ENCODE peak calls at places on chromosome X, in seven cellular contexts. One of them, this sample, is unnamed. For H3K9me3, the result is how much of the 10 kb centered on the place peaks cover.

GRCh38 chrX:109714340-109714958 is 18.6 kb downstream of the ACSL4 start:
- DNase-seq in WERI-Rb-1: no peak
- DNase-seq in left lung: no peak
- DNase-seq in ovary: no peak
- DNase-seq in psoas muscle: no peak
- DNase-seq in HCT116: peak
- DNase-seq in mammary epithelial cell: peak
- DNase-seq in this sample: no peak

GRCh38 chrX:55981603-55982002 is 250.6 kb upstream of the KLF8 start:
- DNase-seq in HCT116: no peak
- DNase-seq in ovary: no peak
- DNase-seq in WERI-Rb-1: no peak
- DNase-seq in psoas muscle: no peak
- DNase-seq in left lung: no peak
- DNase-seq in mammary epithelial cell: no peak
- DNase-seq in this sample: no peak

GRCh38 chrX:112889400-112889799 is 48.8 kb upstream of the AMOT start:
- DNase-seq in left lung: no peak
- DNase-seq in ovary: no peak
- DNase-seq in mammary epithelial cell: no peak
- DNase-seq in psoas muscle: no peak
- DNase-seq in HCT116: no peak
- DNase-seq in WERI-Rb-1: no peak
- DNase-seq in this sample: no peak

GRCh38 chrX:53511302-53511701 is 77.1 kb upstream of the HSD17B10 start:
- DNase-seq in left lung: no peak
- DNase-seq in mammary epithelial cell: no peak
- DNase-seq in ovary: no peak
- DNase-seq in HCT116: no peak
- DNase-seq in psoas muscle: no peak
- DNase-seq in WERI-Rb-1: no peak
- DNase-seq in this sample: no peak

GRCh38 chrX:132532955-132533354 is 44.1 kb upstream of the MBNL3 start:
- DNase-seq in mammary epithelial cell: peak
- DNase-seq in WERI-Rb-1: no peak
- DNase-seq in left lung: no peak
- DNase-seq in HCT116: no peak
- DNase-seq in ovary: no peak
- DNase-seq in psoas muscle: no peak
- DNase-seq in this sample: no peak

GRCh38 chrX:14029039-14029424 is 660 bp downstream of the GEMIN8 start:
- DNase-seq in HCT116: no peak
- DNase-seq in left lung: no peak
- DNase-seq in psoas muscle: no peak
- DNase-seq in WERI-Rb-1: peak
- DNase-seq in ovary: no peak
- DNase-seq in mammary epithelial cell: peak
- DNase-seq in this sample: no peak

GRCh38 chrX:15293471-15293870 is 22.0 kb downstream of the ASB11 start:
- DNase-seq in HCT116: no peak
- DNase-seq in mammary epithelial cell: peak
- DNase-seq in psoas muscle: no peak
- DNase-seq in ovary: no peak
- DNase-seq in WERI-Rb-1: no peak
- DNase-seq in left lung: no peak
- DNase-seq in this sample: no peak

GRCh38 chrX:40085086-40085551 is 12.6 kb downstream of the BCOR start:
- DNase-seq in psoas muscle: no peak
- DNase-seq in mammary epithelial cell: no peak
- DNase-seq in HCT116: no peak
- DNase-seq in ovary: no peak
- DNase-seq in left lung: no peak
- DNase-seq in WERI-Rb-1: no peak
- DNase-seq in this sample: peak

GRCh38 chrX:77894921-77895886 is at the start of gene MAGT1:
- DNase-seq in WERI-Rb-1: peak
- DNase-seq in HCT116: peak
- DNase-seq in mammary epithelial cell: peak
- DNase-seq in ovary: peak
- DNase-seq in psoas muscle: peak
- DNase-seq in left lung: peak
- DNase-seq in this sample: peak

GRCh38 chrX:151176351-151176750 is at the start of gene GPR50:
- DNase-seq in HCT116: no peak
- DNase-seq in psoas muscle: no peak
- DNase-seq in left lung: no peak
- DNase-seq in WERI-Rb-1: no peak
- DNase-seq in mammary epithelial cell: no peak
- DNase-seq in ovary: no peak
- DNase-seq in this sample: no peak

GRCh38 chrX:48540480-48540879 is 966 bp downstream of the TBC1D25 start:
- DNase-seq in mammary epithelial cell: no peak
- DNase-seq in psoas muscle: no peak
- DNase-seq in ovary: no peak
- DNase-seq in HCT116: no peak
- DNase-seq in left lung: no peak
- DNase-seq in WERI-Rb-1: no peak
- DNase-seq in this sample: no peak

GRCh38 chrX:48539345-48540014 is at the start of gene TBC1D25:
- DNase-seq in mammary epithelial cell: peak
- DNase-seq in psoas muscle: peak
- DNase-seq in left lung: peak
- DNase-seq in ovary: peak
- DNase-seq in WERI-Rb-1: peak
- DNase-seq in HCT116: peak
- DNase-seq in this sample: peak

GRCh38 chrX:48541140-48541814 is 1.8 kb downstream of the TBC1D25 start:
- DNase-seq in WERI-Rb-1: no peak
- DNase-seq in mammary epithelial cell: no peak
- DNase-seq in ovary: no peak
- DNase-seq in HCT116: no peak
- DNase-seq in left lung: no peak
- DNase-seq in psoas muscle: no peak
- DNase-seq in this sample: no peak

GRCh38 chrX:48538641-48539344 is 721 bp upstream of the TBC1D25 start:
- DNase-seq in mammary epithelial cell: no peak
- DNase-seq in psoas muscle: no peak
- DNase-seq in left lung: no peak
- DNase-seq in WERI-Rb-1: no peak
- DNase-seq in ovary: peak
- DNase-seq in HCT116: no peak
- DNase-seq in this sample: no peak

DNA sequence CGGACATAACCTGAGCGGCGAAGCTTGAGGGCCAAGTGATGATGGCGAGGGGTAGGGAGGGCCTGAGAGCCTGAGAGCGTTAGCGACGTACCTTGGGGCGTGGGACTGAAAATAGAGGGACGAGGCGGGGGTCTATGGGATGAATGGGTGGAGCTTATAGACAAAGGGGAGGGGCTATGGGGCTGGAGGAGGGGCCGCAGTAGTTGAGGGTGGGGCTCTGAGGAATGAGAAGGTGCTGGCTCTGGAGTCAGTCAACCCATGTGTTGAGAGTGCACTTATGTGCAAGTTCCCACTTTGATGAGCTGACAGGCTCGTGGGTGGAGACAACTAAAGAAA is 469 bp downstream of the TBC1D25 start:
- DNase-seq in psoas muscle: no peak
- DNase-seq in mammary epithelial cell: peak
- DNase-seq in left lung: peak
- DNase-seq in ovary: no peak
- DNase-seq in HCT116: peak
- DNase-seq in WERI-Rb-1: no peak
- DNase-seq in this sample: no peak
- TF ChIP-seq CTCF in psoas muscle: no peak
- TF ChIP-seq CTCF in mammary epithelial cell: no peak
- TF ChIP-seq CTCF in left lung: no peak
- TF ChIP-seq CTCF in ovary: no peak
- TF ChIP-seq CTCF in HCT116: no peak
- TF ChIP-seq CTCF in WERI-Rb-1: no peak
- TF ChIP-seq CTCF in this sample: no peak

GRCh38 chrX:153435845-153436244 is 10.0 kb downstream of the TREX2 start:
- DNase-seq in left lung: no peak
- DNase-seq in ovary: no peak
- DNase-seq in HCT116: no peak
- DNase-seq in psoas muscle: no peak
- DNase-seq in mammary epithelial cell: no peak
- DNase-seq in WERI-Rb-1: no peak
- DNase-seq in this sample: no peak
- H3K9me3 ChIP-seq in left lung: under half
- H3K9me3 ChIP-seq in ovary: under half
- H3K9me3 ChIP-seq in HCT116: under half
- H3K9me3 ChIP-seq in psoas muscle: under half
- H3K9me3 ChIP-seq in mammary epithelial cell: under half
- H3K9me3 ChIP-seq in WERI-Rb-1: under half
- H3K9me3 ChIP-seq in this sample: under half

GRCh38 chrX:76126851-76127250 is 46.0 kb upstream of the PBDC1 start:
- DNase-seq in mammary epithelial cell: no peak
- DNase-seq in HCT116: no peak
- DNase-seq in left lung: no peak
- DNase-seq in psoas muscle: no peak
- DNase-seq in WERI-Rb-1: no peak
- DNase-seq in ovary: no peak
- DNase-seq in this sample: no peak

GRCh38 chrX:76127341-76127740 is 45.5 kb upstream of the PBDC1 start:
- DNase-seq in mammary epithelial cell: no peak
- DNase-seq in psoas muscle: no peak
- DNase-seq in HCT116: no peak
- DNase-seq in left lung: no peak
- DNase-seq in WERI-Rb-1: peak
- DNase-seq in ovary: no peak
- DNase-seq in this sample: peak
- TF ChIP-seq CTCF in mammary epithelial cell: no peak
- TF ChIP-seq CTCF in psoas muscle: no peak
- TF ChIP-seq CTCF in HCT116: no peak
- TF ChIP-seq CTCF in left lung: no peak
- TF ChIP-seq CTCF in WERI-Rb-1: peak
- TF ChIP-seq CTCF in ovary: no peak
- TF ChIP-seq CTCF in this sample: peak

DNA sequence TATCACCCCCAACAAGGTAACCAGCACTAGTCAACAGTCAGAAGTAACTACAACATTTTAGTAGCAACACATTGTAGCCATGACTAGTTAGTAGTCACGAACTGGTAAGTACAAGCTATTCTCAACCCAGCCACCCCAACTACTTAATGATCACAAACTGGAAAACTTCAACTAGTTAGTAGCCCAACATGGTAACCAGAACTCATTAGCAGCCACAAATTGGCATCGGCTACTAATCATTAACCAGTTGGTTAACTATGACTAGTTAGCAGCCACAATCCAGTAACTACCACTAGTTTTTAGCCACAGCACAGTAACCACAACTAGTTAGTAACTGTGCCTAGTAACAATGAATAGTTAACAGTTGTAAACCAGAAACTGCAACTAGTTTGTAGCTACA is 385.1 kb upstream of the CXorf51B start:
- DNase-seq in left lung: no peak
- DNase-seq in psoas muscle: no peak
- DNase-seq in mammary epithelial cell: no peak
- DNase-seq in ovary: no peak
- DNase-seq in WERI-Rb-1: no peak
- DNase-seq in HCT116: no peak
- DNase-seq in this sample: no peak
- H3K9me3 ChIP-seq in left lung: under half
- H3K9me3 ChIP-seq in psoas muscle: under half
- H3K9me3 ChIP-seq in mammary epithelial cell: under half
- H3K9me3 ChIP-seq in ovary: under half
- H3K9me3 ChIP-seq in WERI-Rb-1: under half
- H3K9me3 ChIP-seq in HCT116: under half
- H3K9me3 ChIP-seq in this sample: under half

DNA sequence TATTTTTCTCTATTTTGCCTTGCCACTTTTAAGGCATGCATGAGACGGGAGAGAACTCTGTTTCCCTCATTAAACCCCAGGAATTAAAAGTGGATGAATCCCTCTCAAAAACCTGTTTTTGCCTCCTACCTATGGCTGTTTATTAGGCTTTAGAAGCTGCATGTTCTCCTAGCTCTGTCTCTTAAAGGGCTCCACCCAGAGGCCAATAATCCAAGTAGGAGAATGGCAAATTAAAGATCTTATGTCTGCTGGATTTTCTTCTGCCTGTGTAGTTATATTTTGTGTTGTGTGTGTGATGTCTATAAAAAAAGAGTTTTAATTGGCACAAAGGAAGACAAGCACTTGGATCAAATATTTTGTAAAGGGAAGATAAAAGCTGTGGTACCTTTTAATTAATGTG is 32.4 kb downstream of the MAGEC1 start:
- DNase-seq in HCT116: no peak
- DNase-seq in ovary: no peak
- DNase-seq in psoas muscle: no peak
- DNase-seq in left lung: no peak
- DNase-seq in mammary epithelial cell: no peak
- DNase-seq in WERI-Rb-1: no peak
- DNase-seq in this sample: no peak
- TF ChIP-seq CTCF in HCT116: no peak
- TF ChIP-seq CTCF in ovary: no peak
- TF ChIP-seq CTCF in psoas muscle: no peak
- TF ChIP-seq CTCF in left lung: no peak
- TF ChIP-seq CTCF in mammary epithelial cell: no peak
- TF ChIP-seq CTCF in WERI-Rb-1: no peak
- TF ChIP-seq CTCF in this sample: no peak

DNA sequence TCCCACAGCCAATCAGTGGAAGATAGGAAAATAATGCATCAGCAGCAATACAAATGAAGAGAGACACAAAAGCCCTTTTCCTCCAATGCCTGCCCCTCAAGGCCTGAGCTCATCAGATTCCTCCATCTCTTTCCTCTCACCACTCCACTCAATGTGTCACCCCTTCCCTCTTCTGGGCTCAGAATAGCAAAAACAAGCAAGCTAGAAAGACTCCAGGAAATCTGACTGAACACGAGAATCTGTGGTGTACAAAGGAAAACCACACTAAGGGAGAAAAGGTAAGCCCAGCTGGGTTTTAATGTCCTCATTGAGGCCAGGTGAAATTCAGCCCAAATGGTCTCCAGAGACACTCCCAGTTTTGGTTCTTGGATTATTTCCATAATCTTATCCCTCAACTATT is 46.3 kb downstream of the ARHGEF9 start:
- DNase-seq in mammary epithelial cell: no peak
- DNase-seq in ovary: no peak
- DNase-seq in left lung: no peak
- DNase-seq in psoas muscle: no peak
- DNase-seq in WERI-Rb-1: no peak
- DNase-seq in HCT116: no peak
- DNase-seq in this sample: no peak
- H3K9me3 ChIP-seq in mammary epithelial cell: under half
- H3K9me3 ChIP-seq in ovary: under half
- H3K9me3 ChIP-seq in left lung: under half
- H3K9me3 ChIP-seq in psoas muscle: under half
- H3K9me3 ChIP-seq in WERI-Rb-1: under half
- H3K9me3 ChIP-seq in HCT116: under half
- H3K9me3 ChIP-seq in this sample: under half